ENCODE peak calls at places on chromosomes 11 and 22, in eight cellular contexts. One of them, this sample, is unnamed.

GRCh38 chr11:47768090-47768620 is 1.0 kb upstream of the FNBP4 start:
- DNase-seq in glutamatergic neuron: peak
- DNase-seq in mucosa of gallbladder: peak
- DNase-seq in NB4: peak
- DNase-seq in RWPE1: peak
- DNase-seq in CD4-positive, alpha-beta T cell: no peak
- DNase-seq in RKO: peak
- DNase-seq in fibroblast of the aortic adventitia: peak
- DNase-seq in this sample: no peak

GRCh38 chr11:131745405-131745804 is 375.0 kb downstream of the NTM start:
- DNase-seq in glutamatergic neuron: no peak
- DNase-seq in mucosa of gallbladder: no peak
- DNase-seq in NB4: no peak
- DNase-seq in RWPE1: no peak
- DNase-seq in CD4-positive, alpha-beta T cell: no peak
- DNase-seq in RKO: peak
- DNase-seq in fibroblast of the aortic adventitia: peak
- DNase-seq in this sample: no peak

GRCh38 chr11:132220464-132220863 is 850.0 kb downstream of the NTM start:
- DNase-seq in glutamatergic neuron: no peak
- DNase-seq in mucosa of gallbladder: no peak
- DNase-seq in NB4: no peak
- DNase-seq in RWPE1: no peak
- DNase-seq in CD4-positive, alpha-beta T cell: no peak
- DNase-seq in RKO: no peak
- DNase-seq in fibroblast of the aortic adventitia: peak
- DNase-seq in this sample: no peak

GRCh38 chr11:118291453-118291852 is 13.1 kb upstream of the CD3E start:
- DNase-seq in glutamatergic neuron: no peak
- DNase-seq in mucosa of gallbladder: no peak
- DNase-seq in NB4: peak
- DNase-seq in RWPE1: peak
- DNase-seq in CD4-positive, alpha-beta T cell: no peak
- DNase-seq in RKO: no peak
- DNase-seq in fibroblast of the aortic adventitia: peak
- DNase-seq in this sample: no peak

GRCh38 chr22:20744456-20744855 is 29.5 kb upstream of the SERPIND1 start:
- DNase-seq in glutamatergic neuron: no peak
- DNase-seq in mucosa of gallbladder: no peak
- DNase-seq in NB4: no peak
- DNase-seq in RWPE1: no peak
- DNase-seq in CD4-positive, alpha-beta T cell: no peak
- DNase-seq in RKO: no peak
- DNase-seq in fibroblast of the aortic adventitia: no peak
- DNase-seq in this sample: no peak

GRCh38 chr11:75022759-75023396 is 34.1 kb downstream of the NEU3 start:
- DNase-seq in glutamatergic neuron: peak
- DNase-seq in mucosa of gallbladder: peak
- DNase-seq in NB4: peak
- DNase-seq in RWPE1: peak
- DNase-seq in CD4-positive, alpha-beta T cell: peak
- DNase-seq in RKO: peak
- DNase-seq in fibroblast of the aortic adventitia: peak
- DNase-seq in this sample: peak

GRCh38 chr11:121687961-121688566 is 235.3 kb upstream of the SORL1-AS1 start:
- DNase-seq in glutamatergic neuron: no peak
- DNase-seq in mucosa of gallbladder: no peak
- DNase-seq in NB4: no peak
- DNase-seq in RWPE1: no peak
- DNase-seq in CD4-positive, alpha-beta T cell: no peak
- DNase-seq in RKO: no peak
- DNase-seq in fibroblast of the aortic adventitia: peak
- DNase-seq in this sample: no peak

GRCh38 chr22:37726240-37726887 is 29.5 kb downstream of the TRIOBP start:
- DNase-seq in glutamatergic neuron: no peak
- DNase-seq in mucosa of gallbladder: no peak
- DNase-seq in NB4: peak
- DNase-seq in RWPE1: no peak
- DNase-seq in CD4-positive, alpha-beta T cell: no peak
- DNase-seq in RKO: peak
- DNase-seq in fibroblast of the aortic adventitia: peak
- DNase-seq in this sample: no peak

GRCh38 chr11:61913699-61914395 is 3.5 kb downstream of the RAB3IL1 start:
- DNase-seq in glutamatergic neuron: no peak
- DNase-seq in mucosa of gallbladder: no peak
- DNase-seq in NB4: no peak
- DNase-seq in RWPE1: no peak
- DNase-seq in CD4-positive, alpha-beta T cell: peak
- DNase-seq in RKO: no peak
- DNase-seq in fibroblast of the aortic adventitia: no peak
- DNase-seq in this sample: no peak

GRCh38 chr22:42294034-42294985 is 23.9 kb upstream of the TCF20 start:
- DNase-seq in glutamatergic neuron: no peak
- DNase-seq in mucosa of gallbladder: peak
- DNase-seq in NB4: peak
- DNase-seq in RWPE1: peak
- DNase-seq in CD4-positive, alpha-beta T cell: peak
- DNase-seq in RKO: peak
- DNase-seq in fibroblast of the aortic adventitia: peak
- DNase-seq in this sample: no peak

GRCh38 chr11:94786264-94787126 is 18.3 kb downstream of the AMOTL1 start:
- DNase-seq in glutamatergic neuron: no peak
- DNase-seq in mucosa of gallbladder: no peak
- DNase-seq in NB4: peak
- DNase-seq in RWPE1: no peak
- DNase-seq in CD4-positive, alpha-beta T cell: no peak
- DNase-seq in RKO: peak
- DNase-seq in fibroblast of the aortic adventitia: peak
- DNase-seq in this sample: no peak

GRCh38 chr22:37186228-37186996 is 1.6 kb downstream of the C1QTNF6 start:
- DNase-seq in glutamatergic neuron: peak
- DNase-seq in mucosa of gallbladder: no peak
- DNase-seq in NB4: peak
- DNase-seq in RWPE1: peak
- DNase-seq in CD4-positive, alpha-beta T cell: no peak
- DNase-seq in RKO: peak
- DNase-seq in fibroblast of the aortic adventitia: peak
- DNase-seq in this sample: peak

GRCh38 chr22:40218152-40218551 is 40.4 kb downstream of the TNRC6B start:
- DNase-seq in glutamatergic neuron: no peak
- DNase-seq in mucosa of gallbladder: no peak
- DNase-seq in NB4: no peak
- DNase-seq in RWPE1: no peak
- DNase-seq in CD4-positive, alpha-beta T cell: no peak
- DNase-seq in RKO: no peak
- DNase-seq in fibroblast of the aortic adventitia: no peak
- DNase-seq in this sample: no peak

GRCh38 chr11:47507016-47507631 is 45.8 kb downstream of the CELF1 start:
- DNase-seq in glutamatergic neuron: no peak
- DNase-seq in mucosa of gallbladder: no peak
- DNase-seq in NB4: peak
- DNase-seq in RWPE1: no peak
- DNase-seq in CD4-positive, alpha-beta T cell: no peak
- DNase-seq in RKO: no peak
- DNase-seq in fibroblast of the aortic adventitia: peak
- DNase-seq in this sample: no peak

GRCh38 chr11:125088576-125089455 is 22.6 kb downstream of the TMEM218 start:
- DNase-seq in glutamatergic neuron: no peak
- DNase-seq in mucosa of gallbladder: no peak
- DNase-seq in NB4: no peak
- DNase-seq in RWPE1: no peak
- DNase-seq in CD4-positive, alpha-beta T cell: no peak
- DNase-seq in RKO: no peak
- DNase-seq in fibroblast of the aortic adventitia: no peak
- DNase-seq in this sample: no peak

GRCh38 chr11:65115361-65116082 is 2.0 kb downstream of the ZNHIT2 start:
- DNase-seq in glutamatergic neuron: no peak
- DNase-seq in mucosa of gallbladder: no peak
- DNase-seq in NB4: peak
- DNase-seq in RWPE1: no peak
- DNase-seq in CD4-positive, alpha-beta T cell: no peak
- DNase-seq in RKO: no peak
- DNase-seq in fibroblast of the aortic adventitia: no peak
- DNase-seq in this sample: no peak

GRCh38 chr11:38718049-38718448 is 2120.0 kb upstream of the RAG2 start:
- DNase-seq in glutamatergic neuron: no peak
- DNase-seq in mucosa of gallbladder: no peak
- DNase-seq in NB4: no peak
- DNase-seq in RWPE1: no peak
- DNase-seq in CD4-positive, alpha-beta T cell: no peak
- DNase-seq in RKO: no peak
- DNase-seq in fibroblast of the aortic adventitia: no peak
- DNase-seq in this sample: no peak

GRCh38 chr11:119538748-119539147 is 115.8 kb upstream of the THY1 start:
- DNase-seq in glutamatergic neuron: no peak
- DNase-seq in mucosa of gallbladder: no peak
- DNase-seq in NB4: peak
- DNase-seq in RWPE1: no peak
- DNase-seq in CD4-positive, alpha-beta T cell: no peak
- DNase-seq in RKO: no peak
- DNase-seq in fibroblast of the aortic adventitia: peak
- DNase-seq in this sample: no peak

GRCh38 chr22:20970939-20971657 is 4.0 kb downstream of the AIFM3 start:
- DNase-seq in glutamatergic neuron: no peak
- DNase-seq in mucosa of gallbladder: no peak
- DNase-seq in NB4: no peak
- DNase-seq in RWPE1: no peak
- DNase-seq in CD4-positive, alpha-beta T cell: no peak
- DNase-seq in RKO: no peak
- DNase-seq in fibroblast of the aortic adventitia: no peak
- DNase-seq in this sample: no peak

GRCh38 chr11:114366331-114367243 is 33.7 kb downstream of the C11orf71 start:
- DNase-seq in glutamatergic neuron: no peak
- DNase-seq in mucosa of gallbladder: no peak
- DNase-seq in NB4: no peak
- DNase-seq in RWPE1: peak
- DNase-seq in CD4-positive, alpha-beta T cell: no peak
- DNase-seq in RKO: peak
- DNase-seq in fibroblast of the aortic adventitia: peak
- DNase-seq in this sample: no peak

GRCh38 chr11:88016392-88017020 is 158.7 kb downstream of the RAB38 start:
- DNase-seq in glutamatergic neuron: peak
- DNase-seq in mucosa of gallbladder: peak
- DNase-seq in NB4: peak
- DNase-seq in RWPE1: peak
- DNase-seq in CD4-positive, alpha-beta T cell: peak
- DNase-seq in RKO: peak
- DNase-seq in fibroblast of the aortic adventitia: peak
- DNase-seq in this sample: peak

GRCh38 chr11:96393753-96394348 is 4.0 kb downstream of the JRKL start:
- DNase-seq in glutamatergic neuron: no peak
- DNase-seq in mucosa of gallbladder: no peak
- DNase-seq in NB4: peak
- DNase-seq in RWPE1: peak
- DNase-seq in CD4-positive, alpha-beta T cell: no peak
- DNase-seq in RKO: peak
- DNase-seq in fibroblast of the aortic adventitia: peak
- DNase-seq in this sample: no peak

GRCh38 chr11:71568707-71569349 is 3.5 kb downstream of the KRTAP5-10 start:
- DNase-seq in glutamatergic neuron: peak
- DNase-seq in mucosa of gallbladder: no peak
- DNase-seq in NB4: no peak
- DNase-seq in RWPE1: no peak
- DNase-seq in CD4-positive, alpha-beta T cell: no peak
- DNase-seq in RKO: no peak
- DNase-seq in fibroblast of the aortic adventitia: peak
- DNase-seq in this sample: no peak

This sample was measured in stimulated activated effector memory CD8-positive, alpha-beta T cell treated with anti-CD3 and anti-CD28 coated beads, Interleukin-12 subunit alpha, Interleukin-12 subunit beta, amount 100 ng/mL, for 72 hours.